ENCODE peak calls at places on chromosomes 5 and 9, in nine cellular contexts. One of them, this sample, is unnamed.

GRCh38 chr9:14423816-14424261 is 109.9 kb upstream of the NFIB start:
- DNase-seq in kidney: no peak
- DNase-seq in tibial nerve: no peak
- DNase-seq in neural progenitor cell: no peak
- DNase-seq in cardiac muscle cell: no peak
- DNase-seq in cardiac fibroblast: peak
- DNase-seq in fibroblast of pulmonary artery: peak
- DNase-seq in adrenal gland: no peak
- DNase-seq in heart right ventricle: no peak
- DNase-seq in this sample: peak

GRCh38 chr5:86981898-86982297 is 285.8 kb upstream of the RASA1 start:
- DNase-seq in kidney: no peak
- DNase-seq in tibial nerve: no peak
- DNase-seq in neural progenitor cell: no peak
- DNase-seq in cardiac muscle cell: no peak
- DNase-seq in cardiac fibroblast: no peak
- DNase-seq in fibroblast of pulmonary artery: no peak
- DNase-seq in adrenal gland: no peak
- DNase-seq in heart right ventricle: no peak
- DNase-seq in this sample: no peak

GRCh38 chr9:130030821-130031481 is 12.0 kb downstream of the FNBP1 start:
- DNase-seq in kidney: no peak
- DNase-seq in tibial nerve: no peak
- DNase-seq in neural progenitor cell: no peak
- DNase-seq in cardiac muscle cell: no peak
- DNase-seq in cardiac fibroblast: no peak
- DNase-seq in fibroblast of pulmonary artery: no peak
- DNase-seq in adrenal gland: no peak
- DNase-seq in heart right ventricle: no peak
- DNase-seq in this sample: no peak

GRCh38 chr5:173925449-173926071 is 37.4 kb downstream of the CPEB4 start:
- DNase-seq in kidney: no peak
- DNase-seq in tibial nerve: peak
- DNase-seq in neural progenitor cell: peak
- DNase-seq in cardiac muscle cell: peak
- DNase-seq in cardiac fibroblast: peak
- DNase-seq in fibroblast of pulmonary artery: peak
- DNase-seq in adrenal gland: no peak
- DNase-seq in heart right ventricle: peak
- DNase-seq in this sample: peak

GRCh38 chr5:126508251-126508961 is 85.2 kb downstream of the GRAMD2B start:
- DNase-seq in kidney: no peak
- DNase-seq in tibial nerve: no peak
- DNase-seq in neural progenitor cell: no peak
- DNase-seq in cardiac muscle cell: no peak
- DNase-seq in cardiac fibroblast: no peak
- DNase-seq in fibroblast of pulmonary artery: no peak
- DNase-seq in adrenal gland: no peak
- DNase-seq in heart right ventricle: no peak
- DNase-seq in this sample: peak

GRCh38 chr5:138503487-138504270 is 38.4 kb downstream of the EGR1 start:
- DNase-seq in kidney: no peak
- DNase-seq in tibial nerve: peak
- DNase-seq in neural progenitor cell: peak
- DNase-seq in cardiac muscle cell: peak
- DNase-seq in cardiac fibroblast: peak
- DNase-seq in fibroblast of pulmonary artery: peak
- DNase-seq in adrenal gland: peak
- DNase-seq in heart right ventricle: no peak
- DNase-seq in this sample: peak

GRCh38 chr5:181170237-181170830 is 22.9 kb downstream of the OR2V2 start:
- DNase-seq in kidney: no peak
- DNase-seq in tibial nerve: no peak
- DNase-seq in neural progenitor cell: peak
- DNase-seq in cardiac muscle cell: no peak
- DNase-seq in cardiac fibroblast: no peak
- DNase-seq in fibroblast of pulmonary artery: no peak
- DNase-seq in adrenal gland: no peak
- DNase-seq in heart right ventricle: no peak
- DNase-seq in this sample: no peak

GRCh38 chr9:89562186-89562814 is 42.5 kb upstream of the GADD45G start:
- DNase-seq in kidney: no peak
- DNase-seq in tibial nerve: no peak
- DNase-seq in neural progenitor cell: no peak
- DNase-seq in cardiac muscle cell: no peak
- DNase-seq in cardiac fibroblast: peak
- DNase-seq in fibroblast of pulmonary artery: peak
- DNase-seq in adrenal gland: no peak
- DNase-seq in heart right ventricle: no peak
- DNase-seq in this sample: no peak

GRCh38 chr5:141714542-141715303 is 32.7 kb upstream of the ARAP3 start:
- DNase-seq in kidney: no peak
- DNase-seq in tibial nerve: no peak
- DNase-seq in neural progenitor cell: no peak
- DNase-seq in cardiac muscle cell: no peak
- DNase-seq in cardiac fibroblast: no peak
- DNase-seq in fibroblast of pulmonary artery: no peak
- DNase-seq in adrenal gland: no peak
- DNase-seq in heart right ventricle: no peak
- DNase-seq in this sample: no peak

GRCh38 chr5:38845555-38846378 is at the start of gene OSMR:
- DNase-seq in kidney: peak
- DNase-seq in tibial nerve: peak
- DNase-seq in neural progenitor cell: peak
- DNase-seq in cardiac muscle cell: peak
- DNase-seq in cardiac fibroblast: peak
- DNase-seq in fibroblast of pulmonary artery: peak
- DNase-seq in adrenal gland: peak
- DNase-seq in heart right ventricle: peak
- DNase-seq in this sample: peak

GRCh38 chr5:88489433-88489832 is 220.8 kb upstream of the TMEM161B start:
- DNase-seq in kidney: no peak
- DNase-seq in tibial nerve: no peak
- DNase-seq in neural progenitor cell: peak
- DNase-seq in cardiac muscle cell: no peak
- DNase-seq in cardiac fibroblast: no peak
- DNase-seq in fibroblast of pulmonary artery: no peak
- DNase-seq in adrenal gland: no peak
- DNase-seq in heart right ventricle: no peak
- DNase-seq in this sample: no peak

GRCh38 chr5:151492729-151493128 is 45.3 kb downstream of the SLC36A1 start:
- DNase-seq in kidney: no peak
- DNase-seq in tibial nerve: no peak
- DNase-seq in neural progenitor cell: no peak
- DNase-seq in cardiac muscle cell: no peak
- DNase-seq in cardiac fibroblast: peak
- DNase-seq in fibroblast of pulmonary artery: no peak
- DNase-seq in adrenal gland: peak
- DNase-seq in heart right ventricle: no peak
- DNase-seq in this sample: peak

GRCh38 chr9:15642369-15642962 is 89.6 kb downstream of the CCDC171 start:
- DNase-seq in kidney: no peak
- DNase-seq in tibial nerve: no peak
- DNase-seq in neural progenitor cell: peak
- DNase-seq in cardiac muscle cell: peak
- DNase-seq in cardiac fibroblast: peak
- DNase-seq in fibroblast of pulmonary artery: peak
- DNase-seq in adrenal gland: no peak
- DNase-seq in heart right ventricle: no peak
- DNase-seq in this sample: peak

GRCh38 chr5:161096006-161096405 is 244.0 kb upstream of the ATP10B start:
- DNase-seq in kidney: no peak
- DNase-seq in tibial nerve: no peak
- DNase-seq in neural progenitor cell: no peak
- DNase-seq in cardiac muscle cell: no peak
- DNase-seq in cardiac fibroblast: no peak
- DNase-seq in fibroblast of pulmonary artery: no peak
- DNase-seq in adrenal gland: no peak
- DNase-seq in heart right ventricle: no peak
- DNase-seq in this sample: no peak

GRCh38 chr9:28464817-28465216 is 891.5 kb upstream of the C9orf72 start:
- DNase-seq in kidney: no peak
- DNase-seq in tibial nerve: no peak
- DNase-seq in neural progenitor cell: no peak
- DNase-seq in cardiac muscle cell: no peak
- DNase-seq in cardiac fibroblast: no peak
- DNase-seq in fibroblast of pulmonary artery: no peak
- DNase-seq in adrenal gland: no peak
- DNase-seq in heart right ventricle: no peak
- DNase-seq in this sample: no peak

GRCh38 chr5:5424736-5425135 is 2.3 kb downstream of the ICE1 start:
- DNase-seq in kidney: no peak
- DNase-seq in tibial nerve: no peak
- DNase-seq in neural progenitor cell: no peak
- DNase-seq in cardiac muscle cell: no peak
- DNase-seq in cardiac fibroblast: no peak
- DNase-seq in fibroblast of pulmonary artery: peak
- DNase-seq in adrenal gland: no peak
- DNase-seq in heart right ventricle: no peak
- DNase-seq in this sample: no peak

GRCh38 chr5:10377081-10377480 is 23.6 kb downstream of the MARCHF6 start:
- DNase-seq in kidney: no peak
- DNase-seq in tibial nerve: no peak
- DNase-seq in neural progenitor cell: no peak
- DNase-seq in cardiac muscle cell: no peak
- DNase-seq in cardiac fibroblast: no peak
- DNase-seq in fibroblast of pulmonary artery: no peak
- DNase-seq in adrenal gland: no peak
- DNase-seq in heart right ventricle: no peak
- DNase-seq in this sample: no peak

GRCh38 chr5:10372726-10373709 is 19.5 kb downstream of the MARCHF6 start:
- DNase-seq in kidney: no peak
- DNase-seq in tibial nerve: no peak
- DNase-seq in neural progenitor cell: no peak
- DNase-seq in cardiac muscle cell: no peak
- DNase-seq in cardiac fibroblast: no peak
- DNase-seq in fibroblast of pulmonary artery: no peak
- DNase-seq in adrenal gland: no peak
- DNase-seq in heart right ventricle: no peak
- DNase-seq in this sample: no peak

GRCh38 chr5:10374623-10375022 is 21.1 kb downstream of the MARCHF6 start:
- DNase-seq in kidney: no peak
- DNase-seq in tibial nerve: no peak
- DNase-seq in neural progenitor cell: no peak
- DNase-seq in cardiac muscle cell: no peak
- DNase-seq in cardiac fibroblast: no peak
- DNase-seq in fibroblast of pulmonary artery: no peak
- DNase-seq in adrenal gland: no peak
- DNase-seq in heart right ventricle: no peak
- DNase-seq in this sample: no peak

GRCh38 chr5:10374032-10374431 is 20.5 kb downstream of the MARCHF6 start:
- DNase-seq in kidney: no peak
- DNase-seq in tibial nerve: no peak
- DNase-seq in neural progenitor cell: no peak
- DNase-seq in cardiac muscle cell: no peak
- DNase-seq in cardiac fibroblast: no peak
- DNase-seq in fibroblast of pulmonary artery: no peak
- DNase-seq in adrenal gland: no peak
- DNase-seq in heart right ventricle: no peak
- DNase-seq in this sample: no peak

DNA sequence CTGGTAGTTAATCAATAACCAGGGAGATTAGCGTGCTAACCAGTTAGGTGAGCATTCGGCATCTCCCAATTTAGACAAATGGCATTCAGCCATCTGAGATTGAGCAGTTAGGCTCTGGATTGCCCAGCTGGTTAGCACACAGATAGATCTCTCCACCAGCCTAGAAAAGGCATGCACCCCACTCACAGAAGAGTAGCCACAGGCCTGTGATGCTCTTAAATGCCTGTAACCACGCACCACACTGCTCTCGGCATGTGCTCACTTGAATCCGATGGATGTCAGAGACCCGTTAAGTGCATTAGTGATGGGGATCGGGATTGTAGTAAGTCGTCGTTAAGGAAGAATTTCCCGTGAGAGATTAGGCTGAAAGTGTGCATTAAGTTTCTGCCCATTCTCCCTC is 23.0 kb downstream of the MARCHF6 start:
- DNase-seq in kidney: no peak
- DNase-seq in tibial nerve: no peak
- DNase-seq in neural progenitor cell: no peak
- DNase-seq in cardiac muscle cell: no peak
- DNase-seq in cardiac fibroblast: no peak
- DNase-seq in fibroblast of pulmonary artery: no peak
- DNase-seq in adrenal gland: no peak
- DNase-seq in heart right ventricle: no peak
- DNase-seq in this sample: no peak
- H3K4me3 ChIP-seq in kidney: no peak
- H3K4me3 ChIP-seq in tibial nerve: no peak
- H3K4me3 ChIP-seq in neural progenitor cell: no peak
- H3K4me3 ChIP-seq in cardiac muscle cell: no peak
- H3K4me3 ChIP-seq in cardiac fibroblast: no peak
- H3K4me3 ChIP-seq in fibroblast of pulmonary artery: no peak
- H3K4me3 ChIP-seq in adrenal gland: no peak
- H3K4me3 ChIP-seq in heart right ventricle: no peak
- H3K4me3 ChIP-seq in this sample: no peak

GRCh38 chr9:124544535-124544934 is 37.3 kb upstream of the NR5A1 start:
- DNase-seq in kidney: no peak
- DNase-seq in tibial nerve: no peak
- DNase-seq in neural progenitor cell: no peak
- DNase-seq in cardiac muscle cell: no peak
- DNase-seq in cardiac fibroblast: no peak
- DNase-seq in fibroblast of pulmonary artery: no peak
- DNase-seq in adrenal gland: no peak
- DNase-seq in heart right ventricle: no peak
- DNase-seq in this sample: no peak
- TF ChIP-seq CTCF in kidney: no peak
- TF ChIP-seq CTCF in tibial nerve: no peak
- TF ChIP-seq CTCF in neural progenitor cell: no peak
- TF ChIP-seq CTCF in cardiac muscle cell: no peak
- TF ChIP-seq CTCF in cardiac fibroblast: no peak
- TF ChIP-seq CTCF in fibroblast of pulmonary artery: no peak
- TF ChIP-seq CTCF in adrenal gland: no peak
- TF ChIP-seq CTCF in heart right ventricle: no peak
- TF ChIP-seq CTCF in this sample: no peak

DNA sequence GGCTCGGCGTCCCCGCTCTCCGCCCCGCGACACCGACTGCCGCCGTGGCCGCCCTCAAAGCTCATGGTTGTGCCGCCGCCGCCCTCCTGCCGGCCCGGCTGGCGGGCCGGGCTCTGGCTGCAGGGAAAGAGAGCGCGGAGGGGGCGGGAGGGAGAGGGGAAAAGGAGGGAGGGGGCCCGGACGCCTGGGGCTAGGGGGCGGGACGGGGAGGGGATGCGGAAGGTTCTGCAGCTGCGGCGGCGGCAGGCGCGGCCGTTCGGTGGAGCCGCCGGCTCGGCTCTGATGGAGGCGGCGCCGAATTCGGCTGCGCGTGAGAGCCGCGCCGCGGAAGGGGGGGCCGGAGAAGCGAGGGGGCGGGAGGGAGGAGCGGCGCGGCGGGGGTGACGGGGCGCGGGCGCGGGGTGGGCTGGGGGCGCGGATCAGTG is at the start of gene MARCHF11:
- DNase-seq in kidney: peak
- DNase-seq in tibial nerve: no peak
- DNase-seq in neural progenitor cell: peak
- DNase-seq in cardiac muscle cell: peak
- DNase-seq in cardiac fibroblast: no peak
- DNase-seq in fibroblast of pulmonary artery: no peak
- DNase-seq in adrenal gland: no peak
- DNase-seq in heart right ventricle: peak
- DNase-seq in this sample: no peak
- H3K4me3 ChIP-seq in kidney: no peak
- H3K4me3 ChIP-seq in tibial nerve: no peak
- H3K4me3 ChIP-seq in neural progenitor cell: peak
- H3K4me3 ChIP-seq in cardiac muscle cell: peak
- H3K4me3 ChIP-seq in cardiac fibroblast: no peak
- H3K4me3 ChIP-seq in fibroblast of pulmonary artery: no peak
- H3K4me3 ChIP-seq in adrenal gland: no peak
- H3K4me3 ChIP-seq in heart right ventricle: no peak
- H3K4me3 ChIP-seq in this sample: no peak

GRCh38 chr9:33852216-33852826 is 35.4 kb downstream of the UBE2R2 start:
- DNase-seq in kidney: no peak
- DNase-seq in tibial nerve: peak
- DNase-seq in neural progenitor cell: peak
- DNase-seq in cardiac muscle cell: peak
- DNase-seq in cardiac fibroblast: peak
- DNase-seq in fibroblast of pulmonary artery: peak
- DNase-seq in adrenal gland: peak
- DNase-seq in heart right ventricle: peak
- DNase-seq in this sample: peak
- TF ChIP-seq CTCF in kidney: peak
- TF ChIP-seq CTCF in tibial nerve: peak
- TF ChIP-seq CTCF in neural progenitor cell: peak
- TF ChIP-seq CTCF in cardiac muscle cell: peak
- TF ChIP-seq CTCF in cardiac fibroblast: peak
- TF ChIP-seq CTCF in fibroblast of pulmonary artery: peak
- TF ChIP-seq CTCF in adrenal gland: peak
- TF ChIP-seq CTCF in heart right ventricle: peak
- TF ChIP-seq CTCF in this sample: peak

This sample was measured in fibroblast of villous mesenchyme.